ENCODE peak calls at places on chromosomes 11 and 22, in nine cellular contexts. E is heart left ventricle, L is coronary artery, A is esophagus muscularis mucosa, B is stomach, G is AG10803, Y is pancreas, C is prostate gland, K is bronchial epithelial cell. Q is an unnamed sample.

GRCh38 chr11:24593332-24593731 is 96.5 kb downstream of the LUZP2 start:
- DNase-seq in G (no peak), A (no peak), B (no peak), L (no peak), C (no peak), K (peak), Y (no peak), E (no peak), Q (no peak)

GRCh38 chr11:94884322-94884721 is 89.0 kb downstream of the CWC15 start:
- DNase-seq in C (no peak), E (no peak), A (peak), G (no peak), B (no peak), K (no peak), Y (no peak), L (no peak), Q (no peak)

GRCh38 chr11:75558939-75559843 is 2.9 kb upstream of the SERPINH1 start:
- DNase-seq in L (no peak), G (peak), K (no peak), C (no peak), Y (no peak), E (peak), B (no peak), A (no peak), Q (peak)

GRCh38 chr22:41828516-41828915 is 4.4 kb upstream of the SREBF2 start:
- DNase-seq in A (no peak), K (no peak), B (peak), E (no peak), G (no peak), L (no peak), Y (no peak), C (no peak), Q (no peak)

GRCh38 chr11:69166186-69167115 is 10.7 kb downstream of the SMIM38 start:
- DNase-seq in C (no peak), L (no peak), E (peak), Y (no peak), G (peak), K (peak), A (no peak), B (no peak), Q (no peak)

GRCh38 chr11:2203440-2204259 is 32.0 kb upstream of the TH start:
- DNase-seq in C (no peak), G (no peak), Y (peak), B (peak), L (peak), K (no peak), E (peak), A (no peak), Q (peak)

GRCh38 chr11:8533332-8533731 is 60.7 kb downstream of the STK33 start:
- DNase-seq in L (no peak), K (peak), G (no peak), Y (no peak), A (no peak), C (no peak), B (no peak), E (no peak), Q (no peak)

GRCh38 chr11:106763516-106763915 is 254.8 kb downstream of the GUCY1A2 start:
- DNase-seq in E (no peak), B (no peak), Y (no peak), K (no peak), C (no peak), G (no peak), L (no peak), A (no peak), Q (no peak)

GRCh38 chr22:30286813-30287625 is 2.3 kb downstream of the CASTOR1 start:
- DNase-seq in E (peak), K (peak), A (no peak), G (no peak), B (peak), Y (peak), L (no peak), C (peak), Q (peak)

DNA sequence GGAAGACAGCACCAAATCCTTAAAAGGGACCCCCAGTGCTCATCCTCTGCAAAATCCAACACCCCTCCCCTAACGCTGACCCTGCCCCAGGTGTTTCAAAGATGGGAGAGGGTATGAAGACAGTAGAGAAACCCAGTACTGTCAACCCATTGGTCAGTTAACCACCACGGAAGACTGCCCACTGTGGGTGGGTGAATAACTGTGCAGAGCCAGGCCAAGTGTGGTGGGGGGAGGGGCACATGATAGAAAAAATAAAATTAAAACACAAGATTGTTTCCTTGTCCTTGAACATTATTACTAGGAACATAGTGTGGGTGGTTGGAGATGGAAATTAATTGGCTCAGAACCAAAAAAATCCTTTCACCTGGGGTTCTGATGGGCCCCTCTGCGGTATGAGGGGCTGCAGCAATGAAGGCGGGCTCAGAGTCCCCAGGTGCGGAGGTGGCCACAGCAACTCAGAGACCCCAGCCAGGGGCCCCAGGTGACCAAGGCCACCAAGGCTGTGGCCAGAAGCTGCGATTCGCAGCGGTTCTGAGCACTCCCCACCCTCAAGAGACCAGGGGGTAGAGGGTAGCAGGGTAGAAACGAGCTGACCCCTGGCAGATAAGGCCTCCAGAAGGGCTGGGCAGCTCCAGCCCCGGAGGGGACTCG is 1.1 kb downstream of the TNKS1BP1 start:
- DNase-seq in B (no peak), L (no peak), G (peak), E (no peak), C (no peak), Y (no peak), K (no peak), A (no peak), Q (no peak)
- TF ChIP-seq CTCF in B (no peak), L (no peak), G (peak), E (no peak), C (peak), Y (no peak), K (no peak), A (peak), Q (peak)

GRCh38 chr22:38086942-38087341 is 3.0 kb upstream of the SLC16A8 start:
- DNase-seq in A (no peak), Y (no peak), G (no peak), C (no peak), E (no peak), L (no peak), K (no peak), B (no peak), Q (peak)

GRCh38 chr22:38087855-38088254 is 3.9 kb upstream of the SLC16A8 start:
- DNase-seq in Y (no peak), A (no peak), E (no peak), B (no peak), C (no peak), K (no peak), G (no peak), L (no peak), Q (peak)

GRCh38 chr22:38086001-38086845 is 2.2 kb upstream of the SLC16A8 start:
- DNase-seq in Y (no peak), C (no peak), E (no peak), A (no peak), G (no peak), L (no peak), B (no peak), K (no peak), Q (peak)

GRCh38 chr22:38089474-38089851 is 5.5 kb upstream of the SLC16A8 start:
- DNase-seq in A (no peak), B (no peak), L (no peak), E (no peak), K (no peak), C (no peak), G (no peak), Y (no peak), Q (peak)

DNA sequence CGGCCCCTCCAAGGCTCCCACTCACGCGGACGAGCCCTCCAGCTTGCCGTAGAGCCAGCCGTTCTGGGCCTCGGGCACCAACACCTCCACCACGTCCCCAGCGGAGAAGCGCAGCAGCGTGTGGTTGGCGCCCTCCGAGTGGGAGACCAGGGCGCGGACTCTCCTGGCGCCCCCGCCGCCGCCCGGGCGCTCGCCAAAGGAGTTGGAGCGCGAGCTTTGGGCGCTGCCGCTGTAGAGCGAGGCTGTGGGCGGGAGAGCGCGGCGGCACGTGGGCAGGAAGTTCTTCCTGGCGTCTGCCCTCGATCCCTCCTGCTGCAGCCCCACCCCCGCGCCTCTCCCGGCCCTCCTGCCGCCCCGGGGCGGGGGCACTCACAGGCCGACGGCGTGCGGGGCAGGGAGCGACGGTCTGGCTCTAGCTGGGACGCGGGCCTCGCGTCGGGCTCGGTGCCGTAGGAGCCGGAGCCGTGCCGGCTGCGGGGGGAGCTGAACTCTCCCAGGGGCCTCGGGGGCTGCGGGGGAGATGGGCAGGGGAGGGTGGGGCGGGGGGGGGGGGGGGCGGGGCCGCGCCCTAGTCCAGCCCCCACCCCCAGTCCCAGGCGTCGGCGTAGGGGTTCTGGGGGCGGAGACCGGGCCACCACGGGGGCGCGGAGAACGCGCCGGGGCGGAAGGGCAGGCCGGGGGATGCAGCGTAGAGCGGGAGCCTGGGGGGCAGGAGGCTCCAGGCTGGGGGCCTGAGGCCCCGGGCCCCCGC is 4.9 kb upstream of the SLC16A8 start:
- DNase-seq in L (no peak), A (no peak), C (no peak), K (no peak), B (no peak), G (peak), Y (no peak), E (no peak), Q (peak)
- H3K4me3 ChIP-seq in L (peak), A (peak), C (peak), K (peak), B (peak), G (peak), Y (no peak), E (peak), Q (peak)

DNA sequence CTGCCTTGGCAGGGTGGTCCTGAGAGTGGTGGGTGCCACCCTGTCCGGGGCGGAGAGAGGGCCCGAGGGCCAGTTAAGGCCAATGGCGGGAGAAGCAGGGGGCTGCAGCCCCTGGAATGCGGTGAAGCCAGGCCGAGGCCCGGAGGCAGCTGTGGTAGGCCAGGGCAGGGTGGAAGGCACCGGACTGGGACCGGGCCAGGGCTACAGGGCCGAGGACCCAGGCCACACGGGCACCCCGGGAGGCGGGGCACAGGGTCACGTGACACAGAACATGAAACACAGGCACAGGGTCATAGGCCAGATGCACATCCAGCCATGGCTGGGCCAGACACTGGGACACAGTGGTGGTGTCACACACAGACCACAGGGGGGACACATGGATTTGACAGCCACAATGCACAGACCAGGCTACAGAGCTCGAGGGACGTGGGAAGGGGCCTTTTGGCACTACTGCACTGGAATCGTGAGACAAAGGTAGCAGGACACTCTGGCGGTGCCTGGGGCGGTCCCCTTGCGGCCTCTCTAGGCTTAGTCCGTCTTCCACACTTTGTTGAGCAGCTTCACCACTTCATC is 2.8 kb downstream of the SLC25A1 start:
- DNase-seq in G (no peak), B (no peak), E (no peak), K (no peak), C (no peak), Y (no peak), A (no peak), L (no peak), Q (peak)
- TF ChIP-seq CTCF in G (no peak), B (no peak), E (no peak), K (no peak), C (no peak), Y (no peak), A (no peak), L (no peak), Q (no peak)

GRCh38 chr11:64694821-64695365 is 28.1 kb downstream of the NRXN2 start:
- DNase-seq in B (no peak), K (no peak), Y (no peak), L (no peak), G (no peak), A (no peak), C (no peak), E (no peak), Q (no peak)

GRCh38 chr11:64694026-64694755 is 28.8 kb downstream of the NRXN2 start:
- DNase-seq in A (no peak), C (no peak), L (no peak), G (no peak), K (no peak), Y (no peak), E (no peak), B (no peak), Q (no peak)

GRCh38 chr11:64690235-64690634 is 32.8 kb downstream of the NRXN2 start:
- DNase-seq in K (no peak), G (no peak), C (no peak), A (no peak), Y (no peak), B (no peak), E (no peak), L (no peak), Q (peak)

GRCh38 chr11:64691543-64691942 is 31.5 kb downstream of the NRXN2 start:
- DNase-seq in B (no peak), K (no peak), G (no peak), C (no peak), A (no peak), E (no peak), Y (no peak), L (no peak), Q (no peak)

GRCh38 chr11:64692764-64693331 is 30.1 kb downstream of the NRXN2 start:
- DNase-seq in Y (no peak), C (no peak), B (no peak), K (no peak), A (no peak), G (no peak), E (no peak), L (no peak), Q (no peak)
- H3K4me3 ChIP-seq in Y (no peak), C (no peak), B (no peak), K (no peak), A (no peak), G (no peak), E (no peak), L (no peak), Q (no peak)

GRCh38 chr11:17351510-17352176 is at the start of gene NCR3LG1:
- DNase-seq in Y (peak), E (peak), B (peak), A (peak), C (peak), G (peak), K (peak), L (peak), Q (peak)
- TF ChIP-seq CTCF in Y (no peak), E (no peak), B (no peak), A (no peak), C (no peak), G (no peak), K (no peak), L (no peak), Q (no peak)

Q was measured in psoas muscle.